ENCODE peak calls at places on chromosomes 4 and X, in seven cellular contexts. O is PC-3, Y is mammary epithelial cell, A is suprapubic skin, Z is testis, L is tibial artery, U is Peyer's patch. E is an unnamed sample. For H3K9me3, the result is how much of the 10 kb centered on the place peaks cover.

GRCh38 chr4:6869944-6870343 is 39.7 kb upstream of the TBC1D14 start:
- DNase-seq in O (peak), Y (peak), A (no peak), Z (no peak), L (no peak), U (no peak), E (no peak)

GRCh38 chrX:107483976-107484726 is 34.7 kb downstream of the FRMPD3 start:
- DNase-seq in O (no peak), Y (no peak), A (no peak), Z (peak), L (no peak), U (no peak), E (no peak)

GRCh38 chr4:120694973-120695372 is 227.6 kb downstream of the PRDM5 start:
- DNase-seq in O (peak), Y (peak), A (no peak), Z (no peak), L (no peak), U (peak), E (no peak)

GRCh38 chrX:46912098-46912672 is at the start of gene JADE3:
- DNase-seq in O (peak), Y (peak), A (peak), Z (peak), L (peak), U (peak), E (peak)

GRCh38 chr4:7134737-7135388 is 57.5 kb upstream of the SORCS2 start:
- DNase-seq in O (peak), Y (peak), A (no peak), Z (peak), L (peak), U (peak), E (no peak)

GRCh38 chr4:150229538-150229937 is 151.3 kb downstream of the DCLK2 start:
- DNase-seq in O (peak), Y (peak), A (no peak), Z (no peak), L (no peak), U (no peak), E (no peak)

GRCh38 chrX:41973208-41973607 is 49.9 kb upstream of the CASK start:
- DNase-seq in O (no peak), Y (no peak), A (no peak), Z (no peak), L (no peak), U (no peak), E (no peak)

GRCh38 chr4:186627226-186627865 is 72.0 kb upstream of the MTNR1A start:
- DNase-seq in O (no peak), Y (peak), A (no peak), Z (no peak), L (no peak), U (no peak), E (no peak)

GRCh38 chrX:131854586-131854985 is 168.5 kb upstream of the STK26 start:
- DNase-seq in O (peak), Y (no peak), A (no peak), Z (no peak), L (no peak), U (no peak), E (no peak)

GRCh38 chr4:118927976-118928375 is 39.3 kb downstream of the SYNPO2 start:
- DNase-seq in O (no peak), Y (no peak), A (no peak), Z (peak), L (peak), U (no peak), E (no peak)

GRCh38 chr4:67743194-67743593 is 11.0 kb downstream of the GNRHR start:
- DNase-seq in O (no peak), Y (no peak), A (no peak), Z (no peak), L (no peak), U (no peak), E (no peak)

GRCh38 chrX:85243761-85244410 is at the start of the genes SATL1 and ZNF711:
- DNase-seq in O (no peak), Y (peak), A (peak), Z (peak), L (peak), U (peak), E (peak)

GRCh38 chr4:128517739-128518510 is 230.3 kb upstream of the PGRMC2 start:
- DNase-seq in O (peak), Y (peak), A (no peak), Z (peak), L (peak), U (no peak), E (no peak)

GRCh38 chr4:83405844-83406816 is 49.5 kb downstream of the HELQ start:
- DNase-seq in O (no peak), Y (no peak), A (no peak), Z (peak), L (no peak), U (no peak), E (no peak)

GRCh38 chrX:22136711-22137110 is 104.6 kb downstream of the PHEX start:
- DNase-seq in O (no peak), Y (no peak), A (no peak), Z (no peak), L (no peak), U (no peak), E (no peak)

GRCh38 chr4:172996571-172997216 is 171.9 kb upstream of the GALNT7 start:
- DNase-seq in O (peak), Y (peak), A (no peak), Z (no peak), L (no peak), U (no peak), E (no peak)

GRCh38 chr4:48902266-48902665 is 4.3 kb downstream of the OCIAD2 start:
- DNase-seq in O (peak), Y (peak), A (no peak), Z (no peak), L (no peak), U (peak), E (no peak)

GRCh38 chrX:137195991-137196390 is 162.2 kb upstream of the GPR101 start:
- DNase-seq in O (peak), Y (no peak), A (no peak), Z (no peak), L (no peak), U (no peak), E (no peak)

GRCh38 chr4:148376151-148376550 is 66.1 kb downstream of the NR3C2 start:
- DNase-seq in O (peak), Y (peak), A (no peak), Z (peak), L (no peak), U (peak), E (peak)

GRCh38 chr4:8688041-8688907 is 95.7 kb downstream of the CPZ start:
- DNase-seq in O (peak), Y (no peak), A (no peak), Z (peak), L (peak), U (no peak), E (no peak)

GRCh38 chr4:87069037-87069742 is 134.4 kb downstream of the AFF1 start:
- DNase-seq in O (no peak), Y (no peak), A (no peak), Z (no peak), L (no peak), U (no peak), E (no peak)

GRCh38 chr4:25098964-25099843 is 61.0 kb downstream of the SEPSECS start:
- DNase-seq in O (peak), Y (peak), A (no peak), Z (peak), L (peak), U (peak), E (no peak)

GRCh38 chr4:185464184-185464583 is 7.3 kb downstream of the CCDC110 start:
- DNase-seq in O (no peak), Y (no peak), A (no peak), Z (no peak), L (no peak), U (no peak), E (no peak)

GRCh38 chr4:20645231-20645630 is 55.0 kb upstream of the PACRGL start:
- DNase-seq in O (peak), Y (peak), A (no peak), Z (no peak), L (no peak), U (no peak), E (no peak)

GRCh38 chrX:99887918-99888317 is 522.2 kb downstream of the PCDH19 start:
- DNase-seq in O (no peak), Y (no peak), A (no peak), Z (no peak), L (no peak), U (no peak), E (no peak)

GRCh38 chrX:13699183-13699826 is 10.4 kb downstream of the RAB9A start:
- DNase-seq in O (no peak), Y (no peak), A (no peak), Z (no peak), L (no peak), U (peak), E (no peak)

GRCh38 chrX:148416931-148417330 is 83.5 kb upstream of the AFF2 start:
- DNase-seq in O (no peak), Y (peak), A (no peak), Z (no peak), L (no peak), U (no peak), E (no peak)

GRCh38 chr4:6270691-6271121 is 1.1 kb downstream of the WFS1 start:
- DNase-seq in O (peak), Y (no peak), A (no peak), Z (no peak), L (no peak), U (peak), E (no peak)

GRCh38 chr4:5399790-5400421 is 308.5 kb downstream of the EVC2 start:
- DNase-seq in O (peak), Y (no peak), A (no peak), Z (peak), L (no peak), U (no peak), E (no peak)

GRCh38 chr4:154086247-154086646 is 297.4 kb upstream of the SFRP2 start:
- DNase-seq in O (peak), Y (peak), A (no peak), Z (no peak), L (no peak), U (no peak), E (no peak)

GRCh38 chrX:74535211-74535621 is 79.2 kb downstream of the RLIM start:
- DNase-seq in O (peak), Y (peak), A (no peak), Z (peak), L (no peak), U (peak), E (no peak)

GRCh38 chrX:100654256-100654655 is 10.3 kb downstream of the SRPX2 start:
- DNase-seq in O (peak), Y (no peak), A (no peak), Z (peak), L (no peak), U (peak), E (no peak)

GRCh38 chr4:26325191-26325590 is 4.4 kb downstream of the RBPJ start:
- DNase-seq in O (peak), Y (peak), A (no peak), Z (no peak), L (no peak), U (no peak), E (peak)

GRCh38 chrX:150211988-150212387 is 151.1 kb upstream of the MAMLD1 start:
- DNase-seq in O (peak), Y (peak), A (no peak), Z (no peak), L (no peak), U (no peak), E (no peak)

GRCh38 chr4:8589336-8589735 is 3.2 kb upstream of the CPZ start:
- DNase-seq in O (no peak), Y (no peak), A (peak), Z (no peak), L (no peak), U (no peak), E (no peak)

GRCh38 chr4:68872442-68873217 is 56.8 kb downstream of the UGT2B10 start:
- DNase-seq in O (peak), Y (no peak), A (no peak), Z (no peak), L (no peak), U (no peak), E (no peak)

GRCh38 chr4:158111241-158111640 is 61.6 kb downstream of the GASK1B start:
- DNase-seq in O (peak), Y (peak), A (no peak), Z (no peak), L (no peak), U (no peak), E (no peak)

GRCh38 chrX:108704839-108705238 is 31.5 kb downstream of the IRS4 start:
- DNase-seq in O (peak), Y (no peak), A (no peak), Z (no peak), L (no peak), U (no peak), E (no peak)

GRCh38 chr4:183384516-183384915 is 59.9 kb upstream of the CDKN2AIP start:
- DNase-seq in O (no peak), Y (no peak), A (no peak), Z (no peak), L (peak), U (no peak), E (no peak)
- H3K9me3 ChIP-seq in O (under half), Y (under half), A (under half), Z (under half), L (under half), U (under half), E (under half)

GRCh38 chr4:108492816-108493595 is 127.4 kb upstream of the RPL34 start:
- DNase-seq in O (peak), Y (peak), A (no peak), Z (no peak), L (no peak), U (peak), E (no peak)
- H3K9me3 ChIP-seq in O (under half), Y (under half), A (under half), Z (under half), L (under half), U (under half), E (under half)

GRCh38 chr4:95929448-95930064 is 89.7 kb downstream of the PDHA2 start:
- DNase-seq in O (peak), Y (no peak), A (no peak), Z (no peak), L (no peak), U (no peak), E (no peak)
- H3K9me3 ChIP-seq in O (under half), Y (under half), A (under half), Z (under half), L (under half), U (under half), E (under half)

DNA sequence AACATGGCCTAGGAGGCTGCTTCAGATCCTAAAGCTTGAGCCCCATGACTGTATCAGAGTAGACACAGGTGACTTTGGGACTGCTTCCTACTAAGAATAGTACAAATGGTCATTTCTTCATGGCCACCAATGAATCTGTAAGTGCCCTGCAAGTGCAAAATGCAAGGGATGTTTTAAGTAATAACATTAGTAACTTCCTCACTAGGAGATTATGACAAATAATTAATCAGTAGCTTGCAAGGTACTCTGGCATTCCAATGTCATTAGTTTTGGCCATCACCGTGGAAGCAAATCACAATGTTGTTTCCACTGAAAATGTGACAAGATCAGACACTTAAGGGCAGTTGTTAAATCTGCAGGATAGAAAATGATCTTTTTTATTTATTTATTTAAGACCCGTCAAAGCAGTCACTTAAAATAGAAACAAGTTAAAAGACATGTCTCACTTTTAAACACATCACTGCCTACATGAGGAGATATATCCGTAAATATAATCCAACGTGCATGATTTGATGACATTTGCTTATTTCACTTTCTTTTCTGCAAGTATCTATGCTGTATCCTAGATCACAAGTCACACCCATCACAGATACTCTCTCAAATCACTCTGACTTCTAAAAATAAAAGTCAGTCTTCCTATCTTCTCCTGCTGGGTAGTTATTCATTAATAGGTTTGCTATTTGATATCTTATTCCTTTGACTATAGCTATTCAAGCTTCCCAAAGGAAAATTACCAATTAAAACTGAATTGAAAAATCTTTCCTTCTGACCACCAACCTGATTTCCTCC is 400.6 kb downstream of the IL15 start:
- DNase-seq in O (peak), Y (peak), A (no peak), Z (no peak), L (no peak), U (no peak), E (no peak)
- H3K9me3 ChIP-seq in O (under half), Y (under half), A (under half), Z (under half), L (under half), U (under half), E (under half)

GRCh38 chrX:135892781-135893180 is 463 bp downstream of the CT45A10 start:
- DNase-seq in O (no peak), Y (no peak), A (no peak), Z (no peak), L (no peak), U (no peak), E (no peak)

GRCh38 chrX:135890087-135890585 is 3.1 kb downstream of the CT45A10 start:
- DNase-seq in O (no peak), Y (no peak), A (no peak), Z (no peak), L (no peak), U (no peak), E (no peak)

GRCh38 chrX:135893294-135893817 is at the start of the genes CT45A10 and SAGE1:
- DNase-seq in O (no peak), Y (no peak), A (no peak), Z (peak), L (no peak), U (no peak), E (no peak)
- H3K9me3 ChIP-seq in O (under half), Y (under half), A (under half), Z (under half), L (under half), U (under half), E (under half)

GRCh38 chr4:39530682-39531081 is 3.4 kb upstream of the UGDH start:
- DNase-seq in O (no peak), Y (no peak), A (no peak), Z (no peak), L (no peak), U (no peak), E (no peak)
- H3K9me3 ChIP-seq in O (under half), Y (under half), A (under half), Z (under half), L (under half), U (under half), E (under half)

GRCh38 chr4:384311-385010 is 46.8 kb downstream of the ZNF141 start:
- DNase-seq in O (no peak), Y (no peak), A (no peak), Z (no peak), L (no peak), U (no peak), E (no peak)

GRCh38 chr4:385934-386707 is 48.5 kb downstream of the ZNF141 start:
- DNase-seq in O (no peak), Y (no peak), A (no peak), Z (peak), L (no peak), U (no peak), E (no peak)

GRCh38 chr4:386708-387105 is 49.1 kb downstream of the ZNF141 start:
- DNase-seq in O (no peak), Y (no peak), A (no peak), Z (peak), L (no peak), U (no peak), E (no peak)
- H3K9me3 ChIP-seq in O (under half), Y (under half), A (half or more), Z (under half), L (half or more), U (under half), E (half or more)

E was measured in CD4-positive, alpha-beta T cell.